ENCODE peak calls at places on chromosomes 3 and 15, in nine cellular contexts. One of them, this sample, is unnamed.

GRCh38 chr15:62135532-62136134 is 29.5 kb downstream of the C2CD4B start:
- DNase-seq in brain microvascular endothelial cell: peak
- DNase-seq in NCI-H1436 treated with DMSO at 0.1 percent for 48 hours: no peak
- DNase-seq in gastrocnemius medialis: no peak
- DNase-seq in progenitor cell of endocrine pancreas: no peak
- DNase-seq in islet precursor cell: no peak
- DNase-seq in A172: peak
- DNase-seq in omental fat pad: no peak
- DNase-seq in Calu3: peak
- DNase-seq in this sample: no peak

GRCh38 chr3:3648961-3649360 is 150.3 kb upstream of the LRRN1 start:
- DNase-seq in brain microvascular endothelial cell: no peak
- DNase-seq in NCI-H1436 treated with DMSO at 0.1 percent for 48 hours: no peak
- DNase-seq in gastrocnemius medialis: no peak
- DNase-seq in progenitor cell of endocrine pancreas: no peak
- DNase-seq in islet precursor cell: no peak
- DNase-seq in A172: peak
- DNase-seq in omental fat pad: no peak
- DNase-seq in Calu3: no peak
- DNase-seq in this sample: no peak

GRCh38 chr3:116139607-116140006 is 305.7 kb downstream of the LSAMP start:
- DNase-seq in brain microvascular endothelial cell: peak
- DNase-seq in NCI-H1436 treated with DMSO at 0.1 percent for 48 hours: no peak
- DNase-seq in gastrocnemius medialis: no peak
- DNase-seq in progenitor cell of endocrine pancreas: no peak
- DNase-seq in islet precursor cell: peak
- DNase-seq in A172: peak
- DNase-seq in omental fat pad: no peak
- DNase-seq in Calu3: no peak
- DNase-seq in this sample: no peak

GRCh38 chr3:149678365-149678948 is 20.6 kb upstream of the WWTR1 start:
- DNase-seq in brain microvascular endothelial cell: no peak
- DNase-seq in NCI-H1436 treated with DMSO at 0.1 percent for 48 hours: peak
- DNase-seq in gastrocnemius medialis: no peak
- DNase-seq in progenitor cell of endocrine pancreas: no peak
- DNase-seq in islet precursor cell: peak
- DNase-seq in A172: peak
- DNase-seq in omental fat pad: no peak
- DNase-seq in Calu3: peak
- DNase-seq in this sample: peak

GRCh38 chr3:147407107-147407494 is 758 bp upstream of the ZIC4 start:
- DNase-seq in brain microvascular endothelial cell: no peak
- DNase-seq in NCI-H1436 treated with DMSO at 0.1 percent for 48 hours: no peak
- DNase-seq in gastrocnemius medialis: no peak
- DNase-seq in progenitor cell of endocrine pancreas: no peak
- DNase-seq in islet precursor cell: peak
- DNase-seq in A172: no peak
- DNase-seq in omental fat pad: no peak
- DNase-seq in Calu3: peak
- DNase-seq in this sample: no peak

GRCh38 chr3:87634426-87634825 is 358.0 kb upstream of the POU1F1 start:
- DNase-seq in brain microvascular endothelial cell: no peak
- DNase-seq in NCI-H1436 treated with DMSO at 0.1 percent for 48 hours: no peak
- DNase-seq in gastrocnemius medialis: no peak
- DNase-seq in progenitor cell of endocrine pancreas: no peak
- DNase-seq in islet precursor cell: no peak
- DNase-seq in A172: no peak
- DNase-seq in omental fat pad: no peak
- DNase-seq in Calu3: no peak
- DNase-seq in this sample: no peak

GRCh38 chr15:80913541-80913940 is 76.1 kb downstream of the MESD start:
- DNase-seq in brain microvascular endothelial cell: no peak
- DNase-seq in NCI-H1436 treated with DMSO at 0.1 percent for 48 hours: no peak
- DNase-seq in gastrocnemius medialis: no peak
- DNase-seq in progenitor cell of endocrine pancreas: no peak
- DNase-seq in islet precursor cell: no peak
- DNase-seq in A172: no peak
- DNase-seq in omental fat pad: no peak
- DNase-seq in Calu3: no peak
- DNase-seq in this sample: no peak

GRCh38 chr3:183455064-183455463 is 26.6 kb upstream of the MCF2L2 start:
- DNase-seq in brain microvascular endothelial cell: peak
- DNase-seq in NCI-H1436 treated with DMSO at 0.1 percent for 48 hours: no peak
- DNase-seq in gastrocnemius medialis: no peak
- DNase-seq in progenitor cell of endocrine pancreas: no peak
- DNase-seq in islet precursor cell: no peak
- DNase-seq in A172: peak
- DNase-seq in omental fat pad: no peak
- DNase-seq in Calu3: no peak
- DNase-seq in this sample: peak

GRCh38 chr3:188026191-188026968 is 127.6 kb upstream of the LPP start:
- DNase-seq in brain microvascular endothelial cell: no peak
- DNase-seq in NCI-H1436 treated with DMSO at 0.1 percent for 48 hours: no peak
- DNase-seq in gastrocnemius medialis: no peak
- DNase-seq in progenitor cell of endocrine pancreas: no peak
- DNase-seq in islet precursor cell: no peak
- DNase-seq in A172: no peak
- DNase-seq in omental fat pad: no peak
- DNase-seq in Calu3: peak
- DNase-seq in this sample: peak

GRCh38 chr3:138082085-138082991 is 33.1 kb downstream of the DZIP1L start:
- DNase-seq in brain microvascular endothelial cell: peak
- DNase-seq in NCI-H1436 treated with DMSO at 0.1 percent for 48 hours: no peak
- DNase-seq in gastrocnemius medialis: no peak
- DNase-seq in progenitor cell of endocrine pancreas: no peak
- DNase-seq in islet precursor cell: peak
- DNase-seq in A172: peak
- DNase-seq in omental fat pad: no peak
- DNase-seq in Calu3: peak
- DNase-seq in this sample: peak

GRCh38 chr15:65060641-65061397 is 7.0 kb downstream of the RASL12 start:
- DNase-seq in brain microvascular endothelial cell: no peak
- DNase-seq in NCI-H1436 treated with DMSO at 0.1 percent for 48 hours: no peak
- DNase-seq in gastrocnemius medialis: no peak
- DNase-seq in progenitor cell of endocrine pancreas: no peak
- DNase-seq in islet precursor cell: no peak
- DNase-seq in A172: no peak
- DNase-seq in omental fat pad: no peak
- DNase-seq in Calu3: no peak
- DNase-seq in this sample: no peak